ENCODE peak calls at places on chromosome 12, in four cellular contexts. G is left ventricle myocardium inferior, Y is cardiac fibroblast, D is fibroblast of lung. U is an unnamed sample.

GRCh38 chr12:57813111-57813970 is 5.2 kb downstream of the AVIL start:
- DNase-seq in G (no peak), Y (no peak), D (no peak), U (peak; percentile 28)

GRCh38 chr12:50764861-50765324 is 992 bp downstream of the ATF1 start:
- DNase-seq in G (no peak), Y (peak; percentile 65), D (peak; percentile 58), U (peak; percentile 50)

GRCh38 chr12:42222724-42223123 is 15.3 kb downstream of the YAF2 start:
- DNase-seq in D (no peak), Y (no peak), G (no peak), U (no peak)

GRCh38 chr12:42084522-42084921 is 60.2 kb downstream of the GXYLT1 start:
- DNase-seq in Y (no peak), G (no peak), D (no peak), U (no peak)

GRCh38 chr12:12007001-12007712 is 63.6 kb upstream of the BCL2L14 start:
- DNase-seq in Y (peak; percentile 43), G (no peak), D (peak; percentile 7), U (peak; percentile 71)

GRCh38 chr12:70536650-70537049 is 100.6 kb downstream of the PTPRB start:
- DNase-seq in Y (no peak), D (no peak), G (no peak), U (no peak)

GRCh38 chr12:3686463-3686862 is 66.4 kb downstream of the CRACR2A start:
- DNase-seq in D (no peak), Y (no peak), G (no peak), U (no peak)

GRCh38 chr12:84492381-84492883 is 420.2 kb downstream of the SLC6A15 start:
- DNase-seq in Y (no peak), G (no peak), D (no peak), U (no peak)

GRCh38 chr12:124744659-124745467 is 118.8 kb downstream of the SCARB1 start:
- DNase-seq in D (no peak), G (no peak), Y (peak; percentile 40), U (no peak)

GRCh38 chr12:48263617-48264016 is 60.5 kb upstream of the OR10AD1 start:
- DNase-seq in G (no peak), D (no peak), Y (no peak), U (no peak)

GRCh38 chr12:108576660-108577234 is 14.4 kb downstream of the ISCU start:
- DNase-seq in Y (no peak), G (no peak), D (no peak), U (peak; percentile 52)

GRCh38 chr12:110015132-110015531 is 15.9 kb downstream of the ANKRD13A start:
- DNase-seq in Y (no peak), G (no peak), D (no peak), U (no peak)

GRCh38 chr12:101050631-101051030 is 159.4 kb downstream of the SLC5A8 start:
- DNase-seq in G (no peak), D (peak; percentile 28), Y (no peak), U (peak; percentile 24)

GRCh38 chr12:11879306-11879705 is 191.4 kb upstream of the BCL2L14 start:
- DNase-seq in G (no peak), D (no peak), Y (peak; percentile 36), U (peak; percentile 68)

GRCh38 chr12:11991604-11992003 is 79.1 kb upstream of the BCL2L14 start:
- DNase-seq in Y (no peak), G (no peak), D (no peak), U (peak; percentile 19)

GRCh38 chr12:106089935-106090334 is 48.8 kb downstream of the NUAK1 start:
- DNase-seq in G (no peak), Y (no peak), D (no peak), U (no peak)

GRCh38 chr12:57200497-57200896 is 16.1 kb upstream of the NXPH4 start:
- DNase-seq in Y (no peak), G (no peak), D (no peak), U (no peak)

GRCh38 chr12:55789893-55790292 is 27.6 kb downstream of the SARNP start:
- DNase-seq in G (no peak), Y (no peak), D (no peak), U (no peak)

GRCh38 chr12:63095369-63095967 is 55.5 kb downstream of the AVPR1A start:
- DNase-seq in D (no peak), Y (no peak), G (no peak), U (no peak)

GRCh38 chr12:66188584-66189475 is at the start of gene IRAK3:
- DNase-seq in D (peak; percentile 72), Y (peak; percentile 77), G (peak; percentile 91), U (peak; percentile 22)

GRCh38 chr12:86712425-86712843 is 456.2 kb upstream of the MGAT4C start:
- DNase-seq in G (no peak), Y (peak; percentile 100), D (peak; percentile 99), U (peak; percentile 98)

GRCh38 chr12:111673503-111673902 is 12.3 kb downstream of the BRAP start:
- DNase-seq in G (no peak), D (peak; percentile 65), Y (peak; percentile 59), U (peak; percentile 22)

GRCh38 chr12:89783321-89784060 is 74.9 kb upstream of the ATP2B1 start:
- DNase-seq in G (no peak), D (peak; percentile 76), Y (peak; percentile 64), U (peak; percentile 12)

GRCh38 chr12:9367201-9367600 is 159.0 kb upstream of the PZP start:
- DNase-seq in Y (no peak), G (no peak), D (no peak), U (no peak)

GRCh38 chr12:53101931-53102781 is 1.1 kb upstream of the SOAT2 start:
- DNase-seq in G (no peak), Y (no peak), D (no peak), U (no peak)

GRCh38 chr12:57834086-57834876 is 12.2 kb downstream of the CTDSP2 start:
- DNase-seq in D (no peak), G (no peak), Y (no peak), U (no peak)

GRCh38 chr12:26471560-26471959 is 276.2 kb downstream of the SSPN start:
- DNase-seq in G (no peak), D (peak; percentile 11), Y (peak; percentile 41), U (peak; percentile 68)

GRCh38 chr12:80187660-80188090 is 88.3 kb downstream of the OTOGL start:
- DNase-seq in Y (peak; percentile 58), D (peak; percentile 61), G (peak; percentile 44), U (peak; percentile 56)

GRCh38 chr12:80190001-80190400 is 90.7 kb downstream of the OTOGL start:
- DNase-seq in D (peak; percentile 37), G (no peak), Y (peak; percentile 41), U (no peak)

GRCh38 chr12:80186727-80187217 is 87.4 kb downstream of the OTOGL start:
- DNase-seq in G (no peak), D (peak; percentile 97), Y (peak; percentile 97), U (peak; percentile 96)

GRCh38 chr12:80188566-80188965 is 89.2 kb downstream of the OTOGL start:
- DNase-seq in D (peak; percentile 46), Y (no peak), G (no peak), U (no peak)

DNA sequence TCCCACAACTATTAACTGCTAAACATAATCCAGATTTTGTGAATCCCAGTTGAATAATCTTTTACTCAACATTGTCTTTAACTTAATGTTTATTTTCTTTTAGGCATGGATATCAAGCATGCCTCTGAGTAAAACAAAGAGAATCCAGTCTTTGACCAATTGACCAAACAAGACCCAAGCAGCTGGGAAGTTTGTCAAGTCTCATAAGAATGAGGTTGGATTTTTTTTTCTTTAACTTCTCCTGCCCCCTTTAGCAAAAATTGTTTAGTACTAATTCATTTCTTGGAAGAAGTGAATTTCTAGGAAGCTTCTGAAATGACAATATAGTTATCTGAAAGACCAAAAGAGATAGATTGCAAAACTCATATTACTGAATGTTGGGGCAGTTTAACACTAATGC is 89.9 kb downstream of the OTOGL start:
- DNase-seq in Y (peak; percentile 84), G (no peak), D (peak; percentile 87), U (peak; percentile 87)
- TF ChIP-seq CTCF in Y (no peak), G (no peak), D (no peak), U (no peak)

DNA sequence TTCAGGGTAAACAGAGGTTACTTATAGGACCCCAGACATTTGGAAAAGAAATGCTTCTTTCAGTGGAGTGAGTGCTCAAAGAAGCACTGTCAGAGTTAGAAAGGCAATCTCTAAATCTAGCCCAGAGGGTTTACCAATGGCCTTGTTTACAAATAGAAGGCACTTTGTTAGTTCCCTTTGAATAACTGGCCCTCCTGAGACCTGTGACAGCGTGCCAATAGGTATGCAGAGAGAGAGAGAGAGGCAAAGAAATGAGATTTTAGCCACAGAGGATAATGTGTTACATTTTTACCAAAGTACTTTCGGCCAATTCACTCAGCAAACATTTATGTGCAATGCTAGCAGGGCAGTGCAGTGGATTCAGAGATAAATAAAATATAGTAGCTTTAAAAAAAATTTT is 41.9 kb downstream of the TPH2 start:
- DNase-seq in Y (no peak), G (no peak), D (no peak), U (no peak)
- H3K4me3 ChIP-seq in Y (no peak overlapping the region), G (no peak overlapping the region), D (no peak overlapping the region), U (no peak overlapping the region)

DNA sequence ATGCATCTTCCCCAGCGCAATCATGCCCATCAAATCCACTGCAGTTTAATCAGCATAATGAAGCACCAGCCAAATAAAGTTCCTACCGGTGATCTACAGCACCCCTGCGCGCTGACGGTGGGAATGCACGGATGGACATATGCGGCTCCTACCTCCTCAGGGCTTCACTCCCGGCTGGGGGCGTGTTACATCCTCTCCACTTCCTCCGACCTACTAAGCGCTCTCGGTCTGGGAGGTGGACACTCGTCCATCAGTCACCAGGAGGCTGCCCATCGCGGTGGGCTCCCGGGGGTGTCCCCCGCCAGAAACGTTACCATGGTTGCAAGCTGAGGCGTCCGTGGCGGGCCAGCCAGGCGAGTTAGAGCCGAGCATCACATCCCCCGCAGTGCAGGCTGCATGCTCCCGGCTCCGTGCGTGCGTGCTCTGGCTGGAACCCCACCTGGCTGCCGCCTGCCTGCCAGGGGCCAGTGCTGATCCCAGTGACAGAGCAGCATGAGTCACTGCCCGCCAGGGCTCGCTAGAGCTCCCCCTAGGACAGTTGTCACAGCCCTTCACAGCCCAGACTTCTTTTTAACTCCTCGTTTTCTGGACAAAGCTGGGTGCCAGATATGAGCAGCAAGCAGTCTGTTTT is 73.0 kb downstream of the CIT start:
- DNase-seq in Y (peak; percentile 73), G (peak; percentile 35), D (peak; percentile 57), U (peak; percentile 68)
- TF ChIP-seq CTCF in Y (peak; percentile 34), G (peak; percentile 52), D (peak; percentile 36), U (peak; percentile 52)

GRCh38 chr12:94768398-94769039 is 118.2 kb upstream of the TMCC3 start:
- DNase-seq in D (no peak), G (no peak), Y (no peak), U (peak; percentile 25)

GRCh38 chr12:94769746-94770396 is 119.5 kb upstream of the TMCC3 start:
- DNase-seq in G (no peak), D (no peak), Y (no peak), U (no peak)

GRCh38 chr12:94770397-94770759 is 120.0 kb upstream of the TMCC3 start:
- DNase-seq in Y (no peak), G (no peak), D (no peak), U (no peak)

GRCh38 chr12:94767971-94768370 is 117.6 kb upstream of the TMCC3 start:
- DNase-seq in Y (no peak), G (no peak), D (no peak), U (peak; percentile 58)

GRCh38 chr12:94769040-94769420 is 118.7 kb upstream of the TMCC3 start:
- DNase-seq in Y (no peak), D (no peak), G (no peak), U (no peak)
- H3K4me3 ChIP-seq in Y (no peak overlapping the region), D (no peak overlapping the region), G (no peak overlapping the region), U (no peak overlapping the region)

GRCh38 chr12:121791671-121792496 is 1.6 kb downstream of the RHOF start:
- DNase-seq in G (no peak), D (no peak), Y (no peak), U (no peak)
- TF ChIP-seq CTCF in G (no peak), D (no peak), Y (no peak), U (no peak)

GRCh38 chr12:113479578-113480335 is 8.1 kb upstream of the LHX5 start:
- DNase-seq in D (peak; percentile 34), Y (peak; percentile 46), G (peak; percentile 44), U (peak; percentile 41)
- H3K4me3 ChIP-seq in D (no peak overlapping the region), Y (no peak overlapping the region), G (no peak overlapping the region), U (no peak overlapping the region)